ENCODE peak calls at places on chromosome 5, in seven cellular contexts. One of them, this sample, is unnamed.
A peak's percentile ranks its signal among the peaks of the same experiment; 100 is the strongest.

GRCh38 chr5:33423018-33423630 is 17.6 kb upstream of the TARS1 start:
- DNase-seq in COR-L47: no peak
- DNase-seq in neural crest cell: no peak
- DNase-seq in GM03348: peak; percentile 40
- DNase-seq in NCI-H2029 treated with DMSO at 0.1 percent for 48 hours: no peak
- DNase-seq in IMR-90: peak; percentile 73
- DNase-seq in NCI-H524: no peak
- DNase-seq in this sample: no peak

GRCh38 chr5:32540446-32540845 is 44.9 kb upstream of the SUB1 start:
- DNase-seq in COR-L47: no peak
- DNase-seq in neural crest cell: no peak
- DNase-seq in GM03348: no peak
- DNase-seq in NCI-H2029 treated with DMSO at 0.1 percent for 48 hours: no peak
- DNase-seq in IMR-90: no peak
- DNase-seq in NCI-H524: no peak
- DNase-seq in this sample: no peak

GRCh38 chr5:66952153-66952552 is 244.4 kb downstream of the CD180 start:
- DNase-seq in COR-L47: no peak
- DNase-seq in neural crest cell: no peak
- DNase-seq in GM03348: no peak
- DNase-seq in NCI-H2029 treated with DMSO at 0.1 percent for 48 hours: no peak
- DNase-seq in IMR-90: no peak
- DNase-seq in NCI-H524: no peak
- DNase-seq in this sample: no peak

GRCh38 chr5:122656107-122656506 is 118.8 kb upstream of the SNX2 start:
- DNase-seq in COR-L47: no peak
- DNase-seq in neural crest cell: no peak
- DNase-seq in GM03348: no peak
- DNase-seq in NCI-H2029 treated with DMSO at 0.1 percent for 48 hours: no peak
- DNase-seq in IMR-90: no peak
- DNase-seq in NCI-H524: no peak
- DNase-seq in this sample: no peak

GRCh38 chr5:97425511-97425910 is 242.5 kb upstream of the RIOK2 start:
- DNase-seq in COR-L47: peak; percentile 11
- DNase-seq in neural crest cell: peak; percentile 14
- DNase-seq in GM03348: peak; percentile 10
- DNase-seq in NCI-H2029 treated with DMSO at 0.1 percent for 48 hours: no peak
- DNase-seq in IMR-90: peak; percentile 16
- DNase-seq in NCI-H524: no peak
- DNase-seq in this sample: no peak

GRCh38 chr5:150299571-150300327 is 3.0 kb downstream of the ARSI start:
- DNase-seq in COR-L47: no peak
- DNase-seq in neural crest cell: no peak
- DNase-seq in GM03348: no peak
- DNase-seq in NCI-H2029 treated with DMSO at 0.1 percent for 48 hours: no peak
- DNase-seq in IMR-90: no peak
- DNase-seq in NCI-H524: no peak
- DNase-seq in this sample: no peak

GRCh38 chr5:4230531-4230904 is 634.9 kb downstream of the IRX1 start:
- DNase-seq in COR-L47: no peak
- DNase-seq in neural crest cell: peak; percentile 54
- DNase-seq in GM03348: no peak
- DNase-seq in NCI-H2029 treated with DMSO at 0.1 percent for 48 hours: no peak
- DNase-seq in IMR-90: no peak
- DNase-seq in NCI-H524: no peak
- DNase-seq in this sample: no peak

GRCh38 chr5:141560141-141560540 is 58.7 kb downstream of the DIAPH1 start:
- DNase-seq in COR-L47: peak; percentile 62
- DNase-seq in neural crest cell: no peak
- DNase-seq in GM03348: no peak
- DNase-seq in NCI-H2029 treated with DMSO at 0.1 percent for 48 hours: peak; percentile 91
- DNase-seq in IMR-90: no peak
- DNase-seq in NCI-H524: peak; percentile 56
- DNase-seq in this sample: no peak

GRCh38 chr5:102971693-102972293 is 148.1 kb downstream of the GIN1 start:
- DNase-seq in COR-L47: peak; percentile 4
- DNase-seq in neural crest cell: no peak
- DNase-seq in GM03348: peak; percentile 66
- DNase-seq in NCI-H2029 treated with DMSO at 0.1 percent for 48 hours: no peak
- DNase-seq in IMR-90: peak; percentile 70
- DNase-seq in NCI-H524: no peak
- DNase-seq in this sample: no peak

GRCh38 chr5:76801803-76802195 is 17.0 kb upstream of the F2RL1 start:
- DNase-seq in COR-L47: no peak
- DNase-seq in neural crest cell: no peak
- DNase-seq in GM03348: no peak
- DNase-seq in NCI-H2029 treated with DMSO at 0.1 percent for 48 hours: no peak
- DNase-seq in IMR-90: no peak
- DNase-seq in NCI-H524: no peak
- DNase-seq in this sample: no peak